ENCODE peak calls at places on chromosomes 2 and 18, in five cellular contexts. J, Y, Z, K and P are unnamed samples.

GRCh38 chr18:78722391-78722790 is 257.2 kb upstream of the SALL3 start:
- DNase-seq in J (no peak), Y (no peak), Z (no peak), K (no peak), P (no peak)

GRCh38 chr2:1731963-1732768 is 12.1 kb downstream of the PXDN start:
- DNase-seq in J (no peak), Y (peak; percentile 60), Z (no peak), K (peak; percentile 17), P (peak; percentile 74)

GRCh38 chr2:149261672-149262071 is 68.7 kb upstream of the LYPD6 start:
- DNase-seq in J (peak; percentile 8), Y (no peak), Z (no peak), K (no peak), P (no peak)

GRCh38 chr2:206851511-206851910 is 86.1 kb downstream of the FASTKD2 start:
- DNase-seq in J (no peak), Y (no peak), Z (no peak), K (no peak), P (no peak)

GRCh38 chr2:33129261-33129660 is 182.5 kb downstream of the LTBP1 start:
- DNase-seq in J (no peak), Y (no peak), Z (no peak), K (no peak), P (no peak)

GRCh38 chr2:107525420-107525819 is 301.3 kb upstream of the RGPD4 start:
- DNase-seq in J (no peak), Y (no peak), Z (no peak), K (no peak), P (no peak)

GRCh38 chr2:239230318-239231052 is 170.3 kb downstream of the HDAC4 start:
- DNase-seq in J (no peak), Y (no peak), Z (no peak), K (no peak), P (peak; percentile 72)

GRCh38 chr2:176269319-176270099 is at the start of gene MTX2:
- DNase-seq in J (peak; percentile 91), Y (peak; percentile 90), Z (peak; percentile 57), K (peak; percentile 83), P (peak; percentile 80)

GRCh38 chr2:239663364-239663924 is 262.6 kb upstream of the HDAC4 start:
- DNase-seq in J (no peak), Y (no peak), Z (no peak), K (no peak), P (no peak)

GRCh38 chr2:69978157-69978904 is 16.9 kb upstream of the ASPRV1 start:
- DNase-seq in J (no peak), Y (no peak), Z (no peak), K (no peak), P (no peak)
- H3K4me3 ChIP-seq in J (no peak overlapping the region), Y (no peak overlapping the region), Z (no peak overlapping the region), K (no peak overlapping the region), P (no peak overlapping the region)

GRCh38 chr18:48866028-48866733 is 84.6 kb downstream of the SMAD7 start:
- DNase-seq in J (no peak), Y (peak; percentile 82), Z (no peak), K (peak; percentile 52), P (no peak)

GRCh38 chr18:48869591-48869990 is 81.2 kb downstream of the SMAD7 start:
- DNase-seq in J (no peak), Y (peak; percentile 64), Z (no peak), K (no peak), P (no peak)

GRCh38 chr18:48867978-48868377 is 82.8 kb downstream of the SMAD7 start:
- DNase-seq in J (no peak), Y (no peak), Z (no peak), K (no peak), P (no peak)

GRCh38 chr18:48866856-48867255 is 83.9 kb downstream of the SMAD7 start:
- DNase-seq in J (no peak), Y (no peak), Z (no peak), K (no peak), P (no peak)

GRCh38 chr18:48868468-48869466 is 82.0 kb downstream of the SMAD7 start:
- DNase-seq in J (no peak), Y (peak; percentile 65), Z (no peak), K (peak; percentile 19), P (no peak)
- H3K4me3 ChIP-seq in J (no peak overlapping the region), Y (no peak overlapping the region), Z (no peak overlapping the region), K (no peak overlapping the region), P (no peak overlapping the region)

GRCh38 chr2:97716695-97717617 is 3.6 kb downstream of the ZAP70 start:
- DNase-seq in J (no peak), Y (peak; percentile 67), Z (no peak), K (no peak), P (no peak)

GRCh38 chr2:97715951-97716694 is 2.7 kb downstream of the ZAP70 start:
- DNase-seq in J (no peak), Y (peak; percentile 53), Z (no peak), K (no peak), P (no peak)

GRCh38 chr2:97718942-97719341 is 5.6 kb downstream of the ZAP70 start:
- DNase-seq in J (no peak), Y (peak; percentile 21), Z (no peak), K (no peak), P (no peak)

GRCh38 chr2:97718051-97718882 is 4.9 kb downstream of the ZAP70 start:
- DNase-seq in J (no peak), Y (peak; percentile 77), Z (no peak), K (peak; percentile 58), P (no peak)

GRCh38 chr2:97717618-97718005 is 4.2 kb downstream of the ZAP70 start:
- DNase-seq in J (no peak), Y (no peak), Z (no peak), K (no peak), P (no peak)
- H3K4me3 ChIP-seq in J (no peak overlapping the region), Y (no peak overlapping the region), Z (no peak overlapping the region), K (no peak overlapping the region), P (no peak overlapping the region)

GRCh38 chr18:74626311-74626874 is 28.7 kb downstream of the ZNF407 start:
- DNase-seq in J (no peak), Y (no peak), Z (no peak), K (no peak), P (no peak)

GRCh38 chr18:74622079-74622478 is 24.4 kb downstream of the ZNF407 start:
- DNase-seq in J (no peak), Y (no peak), Z (no peak), K (no peak), P (no peak)

GRCh38 chr18:74624491-74624890 is 26.8 kb downstream of the ZNF407 start:
- DNase-seq in J (no peak), Y (no peak), Z (no peak), K (no peak), P (no peak)

GRCh38 chr18:74625157-74625556 is 27.5 kb downstream of the ZNF407 start:
- DNase-seq in J (no peak), Y (no peak), Z (no peak), K (no peak), P (no peak)

GRCh38 chr18:74623047-74623816 is 25.6 kb downstream of the ZNF407 start:
- DNase-seq in J (no peak), Y (no peak), Z (no peak), K (no peak), P (no peak)
- H3K4me3 ChIP-seq in J (no peak overlapping the region), Y (no peak overlapping the region), Z (no peak overlapping the region), K (no peak overlapping the region), P (no peak overlapping the region)

GRCh38 chr2:241901500-241902351 is 32.2 kb downstream of the RTP5 start:
- DNase-seq in J (peak; percentile 78), Y (peak; percentile 81), Z (no peak), K (no peak), P (peak; percentile 66)
- H3K4me3 ChIP-seq in J (peak overlapping the region; percentile 7), Y (peak overlapping the region; percentile 44), Z (no peak overlapping the region), K (no peak overlapping the region), P (peak overlapping the region; percentile 44)

DNA sequence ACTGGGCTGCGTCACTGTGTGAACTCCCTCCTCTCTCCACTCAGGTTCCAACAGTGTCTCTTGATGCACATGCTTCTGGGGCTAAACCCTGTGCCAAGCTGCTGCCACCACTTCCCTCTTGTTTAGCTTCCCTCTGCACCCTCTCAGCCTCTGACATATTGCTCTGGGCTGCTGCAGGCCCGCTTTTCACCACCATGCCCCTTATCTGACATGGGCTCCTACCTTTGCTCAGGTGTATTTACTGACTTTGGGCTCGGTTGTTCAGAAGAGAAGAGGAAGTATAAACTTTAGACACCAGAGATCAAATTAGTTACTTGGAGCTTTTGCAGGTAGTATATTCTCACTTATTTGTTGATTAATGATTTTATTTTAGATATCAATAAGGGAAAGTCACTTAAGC is 77.6 kb downstream of the WDR7 start:
- DNase-seq in J (no peak), Y (no peak), Z (no peak), K (no peak), P (no peak)
- H3K4me3 ChIP-seq in J (no peak overlapping the region), Y (no peak overlapping the region), Z (no peak overlapping the region), K (no peak overlapping the region), P (no peak overlapping the region)

GRCh38 chr18:3218817-3219216 is 951 bp downstream of the MYOM1 start:
- DNase-seq in J (peak; percentile 40), Y (no peak), Z (no peak), K (no peak), P (no peak)
- H3K4me3 ChIP-seq in J (peak overlapping the region; percentile 56), Y (no peak overlapping the region), Z (no peak overlapping the region), K (no peak overlapping the region), P (peak overlapping the region; percentile 69)

DNA sequence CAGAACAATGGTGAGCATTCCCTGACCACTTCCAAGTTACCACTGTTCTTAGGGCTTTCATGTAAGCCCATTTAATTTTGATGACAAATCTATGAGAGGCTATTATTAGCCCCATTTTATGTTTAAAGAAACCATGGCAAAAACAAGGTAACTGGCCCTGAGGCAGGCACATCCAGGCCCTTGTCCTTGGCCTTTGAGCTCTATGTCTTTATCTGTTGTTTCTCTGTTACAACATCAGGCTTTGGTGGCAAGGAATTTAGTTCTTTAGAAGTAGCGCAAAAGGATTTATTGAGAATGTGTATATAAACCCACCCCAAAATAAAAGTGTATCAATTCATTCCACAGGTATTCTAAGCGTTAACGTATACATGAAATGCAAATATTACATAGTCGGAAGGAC is 257.1 kb downstream of the HNMT start:
- DNase-seq in J (no peak), Y (no peak), Z (no peak), K (no peak), P (no peak)
- H3K4me3 ChIP-seq in J (no peak overlapping the region), Y (no peak overlapping the region), Z (no peak overlapping the region), K (no peak overlapping the region), P (no peak overlapping the region)

DNA sequence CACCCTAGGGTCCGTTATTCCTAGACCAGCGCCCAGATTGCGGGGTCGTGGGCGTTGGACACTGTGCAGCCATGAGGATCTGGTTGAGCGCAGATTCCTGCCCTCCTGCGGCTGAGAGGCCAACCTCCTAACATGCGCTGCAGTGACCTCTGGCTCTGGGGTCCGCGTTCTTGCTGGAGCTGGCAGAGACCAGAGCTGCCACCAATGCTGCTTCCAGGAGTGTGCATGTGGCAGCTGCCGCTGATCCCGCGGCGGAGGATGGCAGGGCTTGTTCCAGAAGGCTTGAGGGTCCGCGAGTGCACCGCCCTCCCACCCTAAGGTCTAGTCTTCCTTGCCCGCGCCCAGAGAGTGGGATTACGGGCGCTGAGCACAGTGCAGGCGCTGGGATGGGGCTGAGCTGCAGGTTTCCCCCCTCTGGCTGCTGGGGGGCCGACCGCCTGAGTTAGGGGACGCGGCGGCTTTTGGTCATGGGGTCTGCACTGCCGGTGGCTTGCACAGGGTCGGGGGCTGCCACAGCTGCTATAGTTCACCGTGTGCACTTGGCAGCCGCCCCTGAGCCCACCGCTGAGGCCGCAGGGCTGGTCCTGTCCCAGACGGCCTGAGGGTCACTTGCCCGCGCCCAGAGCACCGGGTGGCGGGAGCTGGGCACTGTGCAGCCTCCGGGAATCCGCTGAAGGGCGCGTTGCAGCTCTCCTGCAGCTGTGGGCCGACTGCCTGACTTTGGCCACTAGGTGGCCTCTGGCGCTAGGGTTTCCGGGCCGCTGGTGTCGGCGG is 145.9 kb downstream of the CCDC74A start:
- DNase-seq in J (peak; percentile 84), Y (peak; percentile 90), Z (no peak), K (peak; percentile 84), P (peak; percentile 83)
- H3K4me3 ChIP-seq in J (peak overlapping the region; percentile 49), Y (peak overlapping the region; percentile 41), Z (peak overlapping the region; percentile 15), K (no peak overlapping the region), P (peak overlapping the region; percentile 68)